ENCODE peak calls at places on chromosomes 3 and 15, in five cellular contexts. S is testis, E is lower lobe of right lung, Z is iPS DF 6.9, I is aorta. O is an unnamed sample.

GRCh38 chr3:185337231-185337816 is 25.6 kb upstream of the MAP3K13 start:
- DNase-seq in S (no peak), E (no peak), Z (no peak), I (no peak), O (no peak)

GRCh38 chr15:67892559-67893377 is 52.9 kb upstream of the RNU6-1 start:
- DNase-seq in S (peak; percentile 40), E (no peak), Z (no peak), I (no peak), O (no peak)

GRCh38 chr3:192062186-192062585 is 601.2 kb downstream of the PYDC2 start:
- DNase-seq in S (no peak), E (no peak), Z (no peak), I (no peak), O (no peak)

GRCh38 chr3:13579089-13579488 is 30.2 kb downstream of the FBLN2 start:
- DNase-seq in S (no peak), E (no peak), Z (no peak), I (no peak), O (no peak)

GRCh38 chr3:192794216-192794615 is 66.9 kb upstream of the FGF12 start:
- DNase-seq in S (no peak), E (no peak), Z (no peak), I (no peak), O (no peak)

GRCh38 chr15:92921215-92922131 is 21.3 kb downstream of the CHD2 start:
- DNase-seq in S (no peak), E (no peak), Z (no peak), I (no peak), O (no peak)

GRCh38 chr3:102192575-102192974 is 242.2 kb upstream of the ZPLD1 start:
- DNase-seq in S (no peak), E (no peak), Z (no peak), I (no peak), O (no peak)

GRCh38 chr15:56149071-56149470 is 94.6 kb downstream of the RFX7 start:
- DNase-seq in S (no peak), E (no peak), Z (no peak), I (no peak), O (no peak)

GRCh38 chr3:54900954-54901591 is 26.8 kb downstream of the LRTM1 start:
- DNase-seq in S (no peak), E (no peak), Z (no peak), I (no peak), O (no peak)

GRCh38 chr3:101829066-101829830 is 20.1 kb upstream of the NFKBIZ start:
- DNase-seq in S (peak; percentile 48), E (no peak), Z (no peak), I (peak; percentile 82), O (peak; percentile 85)

DNA sequence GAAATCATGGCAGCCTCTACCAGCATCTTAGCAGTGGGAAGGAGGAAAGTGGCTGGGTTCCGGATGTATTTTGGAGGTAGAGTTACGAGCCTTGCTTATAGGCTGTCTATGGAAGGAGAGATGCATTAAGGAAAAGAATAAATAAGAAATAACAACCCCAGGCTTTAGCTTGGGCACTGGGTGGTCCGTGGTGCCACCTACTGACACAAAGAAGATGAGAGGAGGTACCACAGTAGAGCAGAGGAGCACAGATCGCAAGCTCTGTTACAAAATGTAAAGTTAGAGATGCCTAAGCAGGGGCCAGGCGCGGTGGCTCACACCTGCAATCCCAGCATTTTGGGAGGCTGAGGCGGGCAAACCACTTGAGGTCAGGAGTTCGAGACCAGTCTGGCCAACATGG is 74.8 kb downstream of the TMEM39A start:
- DNase-seq in S (no peak), E (no peak), Z (no peak), I (no peak), O (no peak)
- H3K9me3 ChIP-seq in S (no peaks in the 10 kb centered on the region), E (no peaks in the 10 kb centered on the region), Z (no peaks in the 10 kb centered on the region), I (no peaks in the 10 kb centered on the region), O (no peaks in the 10 kb centered on the region)

DNA sequence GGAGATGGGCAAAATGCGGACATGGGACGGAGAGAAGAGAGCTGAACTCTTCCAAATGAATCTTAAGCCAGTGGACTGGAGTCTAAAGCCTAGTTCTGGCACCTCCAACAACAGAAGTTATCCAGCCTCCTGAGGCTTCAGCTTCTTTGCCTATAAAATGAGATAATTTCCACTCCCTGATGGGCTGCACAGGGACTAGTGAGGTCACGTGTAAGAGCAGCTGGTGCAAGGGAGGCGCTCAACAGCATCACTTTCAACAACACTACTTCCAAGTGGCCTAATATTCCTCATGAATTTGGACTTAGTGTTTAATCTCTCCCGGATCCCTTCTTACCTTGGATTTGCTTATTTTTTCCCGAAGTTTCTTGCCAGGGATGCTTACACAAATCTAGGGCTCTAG is 8.7 kb downstream of the CXCR6 start:
- DNase-seq in S (no peak), E (no peak), Z (no peak), I (no peak), O (no peak)
- H3K9me3 ChIP-seq in S (no peaks in the 10 kb centered on the region), E (no peaks in the 10 kb centered on the region), Z (no peaks in the 10 kb centered on the region), I (no peaks in the 10 kb centered on the region), O (no peaks in the 10 kb centered on the region)

DNA sequence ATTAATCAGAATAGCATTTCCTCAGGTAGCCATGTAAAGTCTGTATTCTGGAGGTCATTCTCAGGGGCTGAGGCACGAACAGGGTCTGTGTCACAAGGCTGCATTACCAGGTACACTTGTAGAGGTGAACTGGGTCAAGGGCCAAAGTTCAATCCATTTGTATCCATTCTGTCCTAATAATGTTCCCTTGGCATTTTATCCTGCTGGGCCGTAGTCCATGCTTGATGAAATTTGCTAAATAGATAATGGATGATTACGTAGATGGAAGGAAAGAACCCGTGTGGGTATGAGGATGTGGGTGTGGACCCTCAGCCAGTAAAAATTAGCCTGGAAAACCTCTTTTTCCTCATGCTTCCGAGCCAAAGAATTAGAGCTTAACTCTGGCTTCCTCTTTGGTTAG is 785.9 kb downstream of the GRM7 start:
- DNase-seq in S (no peak), E (no peak), Z (no peak), I (no peak), O (no peak)
- H3K9me3 ChIP-seq in S (no peaks in the 10 kb centered on the region), E (no peaks in the 10 kb centered on the region), Z (no peaks in the 10 kb centered on the region), I (no peaks in the 10 kb centered on the region), O (no peaks in the 10 kb centered on the region)

GRCh38 chr3:126202281-126203079 is 22.1 kb upstream of the ALDH1L1 start:
- DNase-seq in S (peak; percentile 40), E (no peak), Z (no peak), I (no peak), O (no peak)
- H3K9me3 ChIP-seq in S (no peaks in the 10 kb centered on the region), E (no peaks in the 10 kb centered on the region), Z (no peaks in the 10 kb centered on the region), I (no peaks in the 10 kb centered on the region), O (no peaks in the 10 kb centered on the region)

O was measured in spleen.